ENCODE peak calls at places on chromosomes 11 and 22, in ten cellular contexts. Y, E, R, B, P, D, I, W, K and G are unnamed samples.

GRCh38 chr11:2791521-2792375 is 92.0 kb upstream of the KCNQ1OT1 start:
- DNase-seq in Y (no peak), E (no peak), R (no peak), B (no peak), P (peak), D (no peak), I (no peak), W (no peak), K (no peak), G (no peak)

GRCh38 chr11:92528051-92528450 is 303.4 kb downstream of the FAT3 start:
- DNase-seq in Y (no peak), E (peak), R (no peak), B (no peak), P (no peak), D (no peak), I (no peak), W (peak), K (no peak), G (no peak)

GRCh38 chr11:86559311-86559945 is 113.0 kb downstream of the ME3 start:
- DNase-seq in Y (no peak), E (peak), R (no peak), B (peak), P (no peak), D (peak), I (no peak), W (peak), K (no peak), G (no peak)

GRCh38 chr11:119701591-119702260 is 27.3 kb downstream of the NECTIN1 start:
- DNase-seq in Y (no peak), E (no peak), R (no peak), B (no peak), P (no peak), D (no peak), I (no peak), W (no peak), K (no peak), G (no peak)

GRCh38 chr11:14500181-14500651 is 605 bp upstream of the COPB1 start:
- DNase-seq in Y (peak), E (peak), R (peak), B (no peak), P (peak), D (peak), I (no peak), W (peak), K (no peak), G (peak)

GRCh38 chr22:20561882-20562281 is 54.5 kb downstream of the MED15 start:
- DNase-seq in Y (no peak), E (no peak), R (no peak), B (no peak), P (no peak), D (no peak), I (no peak), W (no peak), K (no peak), G (no peak)

GRCh38 chr11:129323896-129324522 is 51.6 kb upstream of the BARX2 start:
- DNase-seq in Y (peak), E (peak), R (no peak), B (peak), P (no peak), D (peak), I (no peak), W (peak), K (no peak), G (no peak)

GRCh38 chr11:27296406-27296994 is 66.5 kb downstream of the CCDC34 start:
- DNase-seq in Y (peak), E (peak), R (peak), B (no peak), P (no peak), D (no peak), I (no peak), W (peak), K (no peak), G (no peak)

GRCh38 chr22:46066691-46067090 is 83.6 kb upstream of the PPARA start:
- DNase-seq in Y (no peak), E (peak), R (no peak), B (peak), P (no peak), D (no peak), I (no peak), W (no peak), K (no peak), G (no peak)

GRCh38 chr11:73326929-73327811 is 19.1 kb downstream of the ARHGEF17 start:
- DNase-seq in Y (no peak), E (peak), R (no peak), B (no peak), P (no peak), D (no peak), I (no peak), W (no peak), K (no peak), G (peak)

GRCh38 chr22:25183959-25184619 is 15.6 kb upstream of the CRYBB3 start:
- DNase-seq in Y (no peak), E (no peak), R (no peak), B (no peak), P (no peak), D (no peak), I (no peak), W (no peak), K (no peak), G (no peak)

GRCh38 chr22:47019012-47019790 is 256.8 kb downstream of the TBC1D22A start:
- DNase-seq in Y (no peak), E (no peak), R (no peak), B (no peak), P (no peak), D (no peak), I (no peak), W (no peak), K (no peak), G (no peak)

GRCh38 chr22:46087816-46088277 is 62.5 kb upstream of the PPARA start:
- DNase-seq in Y (no peak), E (peak), R (no peak), B (peak), P (no peak), D (peak), I (no peak), W (peak), K (no peak), G (no peak)

GRCh38 chr22:20741634-20742581 is 32.0 kb upstream of the SERPIND1 start:
- DNase-seq in Y (peak), E (peak), R (peak), B (peak), P (peak), D (no peak), I (no peak), W (peak), K (peak), G (no peak)

GRCh38 chr11:131580466-131580865 is 210.1 kb downstream of the NTM start:
- DNase-seq in Y (no peak), E (peak), R (no peak), B (no peak), P (no peak), D (no peak), I (no peak), W (peak), K (no peak), G (no peak)

GRCh38 chr22:36808611-36809344 is 8.1 kb downstream of the PVALB start:
- DNase-seq in Y (no peak), E (no peak), R (no peak), B (no peak), P (no peak), D (no peak), I (no peak), W (no peak), K (no peak), G (no peak)

GRCh38 chr11:35066029-35066428 is 72.9 kb upstream of the CD44 start:
- DNase-seq in Y (no peak), E (no peak), R (no peak), B (no peak), P (no peak), D (no peak), I (no peak), W (no peak), K (no peak), G (no peak)

GRCh38 chr11:57426754-57427691 is at the start of gene SLC43A3:
- DNase-seq in Y (no peak), E (peak), R (no peak), B (peak), P (peak), D (peak), I (peak), W (peak), K (peak), G (peak)

GRCh38 chr11:6418199-6418957 is 516 bp downstream of the APBB1 start:
- DNase-seq in Y (no peak), E (no peak), R (peak), B (no peak), P (no peak), D (peak), I (no peak), W (peak), K (no peak), G (no peak)

GRCh38 chr11:35214792-35215193 is 75.8 kb downstream of the CD44 start:
- DNase-seq in Y (no peak), E (peak), R (no peak), B (peak), P (peak), D (no peak), I (no peak), W (peak), K (no peak), G (peak)

GRCh38 chr11:41498726-41499125 is 39.3 kb upstream of the LRRC4C start:
- DNase-seq in Y (no peak), E (peak), R (no peak), B (no peak), P (no peak), D (no peak), I (no peak), W (peak), K (no peak), G (no peak)

GRCh38 chr11:57424137-57424801 is 2.7 kb downstream of the SLC43A3 start:
- DNase-seq in Y (no peak), E (no peak), R (no peak), B (no peak), P (no peak), D (no peak), I (no peak), W (no peak), K (no peak), G (no peak)

GRCh38 chr22:19121631-19122142 is 525 bp downstream of the DGCR2 start:
- DNase-seq in Y (peak), E (no peak), R (peak), B (no peak), P (peak), D (peak), I (no peak), W (peak), K (no peak), G (peak)

GRCh38 chr11:48024635-48025071 is 44.3 kb downstream of the PTPRJ start:
- DNase-seq in Y (no peak), E (peak), R (no peak), B (no peak), P (no peak), D (no peak), I (no peak), W (no peak), K (no peak), G (no peak)

GRCh38 chr11:33775832-33776231 is 1.5 kb upstream of the FBXO3 start:
- DNase-seq in Y (no peak), E (no peak), R (no peak), B (no peak), P (no peak), D (no peak), I (no peak), W (no peak), K (no peak), G (no peak)

GRCh38 chr11:99571094-99571493 is 550.3 kb downstream of the CNTN5 start:
- DNase-seq in Y (no peak), E (no peak), R (no peak), B (no peak), P (no peak), D (no peak), I (no peak), W (no peak), K (no peak), G (no peak)

GRCh38 chr11:122741613-122742012 is 86.1 kb downstream of the UBASH3B start:
- DNase-seq in Y (no peak), E (peak), R (no peak), B (no peak), P (no peak), D (peak), I (no peak), W (no peak), K (no peak), G (no peak)